ENCODE peak calls at places on chromosome 3, in five cellular contexts. R, U, K, Y and L are unnamed samples.

GRCh38 chr3:127114337-127115070 is 78.4 kb upstream of the PRR23E start:
- DNase-seq in R (no peak), U (no peak), K (no peak), Y (no peak), L (no peak)

GRCh38 chr3:144289057-144289456 is 317.4 kb downstream of the DIPK2A start:
- DNase-seq in R (no peak), U (no peak), K (no peak), Y (no peak), L (no peak)

GRCh38 chr3:11805716-11806115 is 41.0 kb downstream of the TAMM41 start:
- DNase-seq in R (no peak), U (no peak), K (no peak), Y (no peak), L (no peak)

GRCh38 chr3:150407051-150407817 is 864 bp upstream of the TSC22D2 start:
- DNase-seq in R (no peak), U (no peak), K (no peak), Y (no peak), L (no peak)

GRCh38 chr3:187293514-187293870 is 2.0 kb upstream of the MASP1 start:
- DNase-seq in R (no peak), U (no peak), K (no peak), Y (no peak), L (no peak)

GRCh38 chr3:124558898-124559649 is 171.2 kb upstream of the UMPS start:
- DNase-seq in R (peak; percentile 22), U (no peak), K (peak; percentile 63), Y (no peak), L (no peak)

GRCh38 chr3:29183346-29184087 is 97.4 kb upstream of the RBMS3 start:
- DNase-seq in R (no peak), U (no peak), K (no peak), Y (no peak), L (no peak)

GRCh38 chr3:99532246-99532645 is 106.1 kb upstream of the COL8A1 start:
- DNase-seq in R (peak; percentile 61), U (peak; percentile 73), K (peak; percentile 77), Y (no peak), L (peak; percentile 29)

GRCh38 chr3:57733790-57734189 is 22.3 kb upstream of the SLMAP start:
- DNase-seq in R (no peak), U (no peak), K (no peak), Y (no peak), L (no peak)

GRCh38 chr3:42490243-42490642 is 12.2 kb upstream of the VIPR1 start:
- DNase-seq in R (no peak), U (no peak), K (no peak), Y (peak; percentile 77), L (no peak)

GRCh38 chr3:22887664-22888291 is 315.3 kb upstream of the UBE2E2 start:
- DNase-seq in R (peak; percentile 35), U (no peak), K (peak; percentile 35), Y (no peak), L (no peak)

GRCh38 chr3:10389995-10390394 is 69.1 kb upstream of the SEC13 start:
- DNase-seq in R (no peak), U (no peak), K (no peak), Y (peak; percentile 61), L (no peak)

GRCh38 chr3:128878556-128879124 is 780 bp upstream of the ACAD9 start:
- DNase-seq in R (no peak), U (no peak), K (no peak), Y (peak; percentile 8), L (peak; percentile 15)

GRCh38 chr3:67897686-67898336 is 243.4 kb upstream of the SUCLG2 start:
- DNase-seq in R (no peak), U (no peak), K (no peak), Y (no peak), L (no peak)

GRCh38 chr3:105431171-105431570 is 64.5 kb downstream of the ALCAM start:
- DNase-seq in R (no peak), U (no peak), K (no peak), Y (no peak), L (no peak)

GRCh38 chr3:145798691-145799550 is 362.1 kb downstream of the PLOD2 start:
- DNase-seq in R (no peak), U (no peak), K (no peak), Y (no peak), L (no peak)

GRCh38 chr3:14425574-14426304 is 23.3 kb downstream of the SLC6A6 start:
- DNase-seq in R (no peak), U (no peak), K (no peak), Y (no peak), L (no peak)

GRCh38 chr3:9862391-9863235 is 17.4 kb downstream of the CIDEC start:
- DNase-seq in R (no peak), U (no peak), K (no peak), Y (no peak), L (peak; percentile 74)

GRCh38 chr3:33128706-33129105 is 14.9 kb downstream of the CRTAP start:
- DNase-seq in R (no peak), U (no peak), K (no peak), Y (no peak), L (no peak)

GRCh38 chr3:134242649-134243637 is 7.7 kb downstream of the RYK start:
- DNase-seq in R (no peak), U (no peak), K (no peak), Y (no peak), L (peak; percentile 58)

GRCh38 chr3:73437828-73438227 is 186.9 kb downstream of the PDZRN3 start:
- DNase-seq in R (no peak), U (no peak), K (no peak), Y (no peak), L (no peak)

GRCh38 chr3:189803254-189803653 is 172.1 kb downstream of the TP63 start:
- DNase-seq in R (no peak), U (no peak), K (no peak), Y (no peak), L (no peak)

GRCh38 chr3:69201658-69202057 is 79.3 kb upstream of the LMOD3 start:
- DNase-seq in R (no peak), U (no peak), K (no peak), Y (no peak), L (no peak)

GRCh38 chr3:64031540-64032533 is 8.5 kb upstream of the PSMD6 start:
- DNase-seq in R (no peak), U (no peak), K (no peak), Y (no peak), L (no peak)

GRCh38 chr3:47007001-47007400 is 27.5 kb downstream of the NBEAL2 start:
- DNase-seq in R (no peak), U (no peak), K (no peak), Y (no peak), L (no peak)

GRCh38 chr3:114417265-114417664 is 123.4 kb downstream of the TIGIT start:
- DNase-seq in R (no peak), U (no peak), K (no peak), Y (no peak), L (no peak)

GRCh38 chr3:139561959-139562676 is 22.6 kb upstream of the RBP1 start:
- DNase-seq in R (peak; percentile 63), U (no peak), K (peak; percentile 48), Y (no peak), L (peak; percentile 47)

GRCh38 chr3:141834296-141834695 is 42.1 kb upstream of the ATP1B3 start:
- DNase-seq in R (no peak), U (no peak), K (no peak), Y (no peak), L (no peak)

GRCh38 chr3:166284994-166285393 is 447.8 kb upstream of the BCHE start:
- DNase-seq in R (no peak), U (no peak), K (no peak), Y (no peak), L (no peak)
- TF ChIP-seq SUZ12 in R (no peak), U (no peak), K (no peak), Y (no peak), L (no peak)

DNA sequence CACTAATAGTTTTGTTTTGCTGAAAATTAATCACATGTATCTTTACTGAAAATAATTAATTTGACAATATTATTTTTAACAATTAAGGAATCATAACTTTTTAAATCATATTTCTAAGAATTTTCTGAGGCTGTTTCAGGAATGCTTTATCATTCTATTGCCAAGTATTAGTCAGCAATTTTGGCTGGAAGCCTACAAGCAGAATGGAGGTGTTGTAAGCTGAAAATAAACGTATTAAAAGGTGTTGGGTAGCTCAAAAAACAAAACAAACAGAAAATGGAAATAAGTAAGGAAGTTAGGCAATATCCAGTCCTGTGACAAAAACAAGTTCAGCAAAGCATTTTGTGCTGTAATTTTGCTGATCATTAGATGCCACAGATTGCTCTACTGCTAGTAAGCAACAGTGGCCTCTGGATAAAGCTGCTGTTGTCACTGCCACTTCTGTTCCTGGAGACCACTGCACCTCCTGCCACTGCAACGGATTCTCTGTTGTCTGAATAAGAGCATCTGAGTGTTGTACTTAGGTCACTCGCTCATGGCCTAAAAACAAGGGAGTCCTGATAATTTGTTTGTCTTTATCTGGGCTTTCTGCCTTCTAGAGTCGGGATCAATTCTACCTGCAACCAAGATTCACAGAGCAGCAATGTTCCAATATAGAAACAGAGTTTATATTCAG is 63.5 kb upstream of the SLITRK3 start:
- DNase-seq in R (no peak), U (no peak), K (no peak), Y (no peak), L (no peak)
- TF ChIP-seq SUZ12 in R (no peak), U (no peak), K (no peak), Y (no peak), L (no peak)

DNA sequence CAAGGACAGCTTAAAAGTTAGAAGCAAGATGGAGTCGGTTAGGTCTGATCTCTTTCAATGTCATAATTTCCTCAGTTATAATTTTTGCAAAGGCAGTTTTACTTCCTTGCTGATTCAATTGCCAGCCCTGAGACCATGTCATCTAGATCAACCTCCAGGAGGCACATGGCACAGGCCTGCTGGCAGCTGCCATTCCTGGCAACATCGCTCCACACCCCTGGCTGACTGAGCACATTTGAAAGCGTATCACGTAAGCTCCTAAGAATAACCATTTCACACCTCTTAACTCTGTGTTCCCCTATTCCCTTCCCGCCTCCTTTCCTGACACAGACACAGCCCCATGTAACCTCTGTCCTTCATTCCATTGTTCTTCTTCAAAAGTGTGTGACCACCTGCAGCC is 313.9 kb upstream of the CTNNB1 start:
- DNase-seq in R (no peak), U (no peak), K (no peak), Y (no peak), L (no peak)
- TF ChIP-seq SUZ12 in R (no peak), U (no peak), K (no peak), Y (no peak), L (no peak)

GRCh38 chr3:6805236-6805635 is 55.7 kb upstream of the GRM7 start:
- DNase-seq in R (no peak), U (no peak), K (no peak), Y (no peak), L (no peak)

GRCh38 chr3:6803652-6804051 is 57.3 kb upstream of the GRM7 start:
- DNase-seq in R (no peak), U (no peak), K (no peak), Y (no peak), L (no peak)

GRCh38 chr3:6799264-6799915 is 61.5 kb upstream of the GRM7 start:
- DNase-seq in R (peak; percentile 30), U (no peak), K (peak; percentile 11), Y (no peak), L (peak; percentile 23)
- TF ChIP-seq SUZ12 in R (no peak), U (no peak), K (no peak), Y (no peak), L (no peak)

DNA sequence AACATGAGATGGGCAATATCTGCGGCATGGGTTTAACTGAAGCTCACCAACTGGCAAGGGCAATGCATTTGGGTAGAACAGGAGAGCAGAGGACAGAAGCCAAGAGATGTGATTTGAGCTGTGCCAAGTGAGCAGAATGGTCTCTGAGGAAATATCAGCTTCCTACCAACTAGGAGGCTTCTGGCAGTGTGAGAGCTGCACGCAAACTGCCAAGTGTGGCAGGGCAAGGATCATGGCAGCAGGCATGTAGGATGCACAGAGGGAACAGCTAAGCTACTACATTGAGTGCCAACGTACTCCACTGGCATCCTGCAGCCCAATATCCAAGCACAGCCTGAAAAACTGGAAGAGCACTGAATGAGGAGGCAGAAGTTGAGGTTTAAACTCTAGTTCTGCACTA is 1036.5 kb downstream of the TUSC7 start:
- DNase-seq in R (no peak), U (no peak), K (no peak), Y (no peak), L (no peak)
- TF ChIP-seq SUZ12 in R (no peak), U (no peak), K (no peak), Y (no peak), L (no peak)